ENCODE peak calls at places on chromosomes 4 and X, in five cellular contexts. N is mesenchymal stem cell; U is CD8-positive, alpha-beta memory T cell; F is upper lobe of left lung; M is heart right ventricle. H is an unnamed sample.

GRCh38 chr4:96295143-96295763 is 455.4 kb downstream of the PDHA2 start:
- DNase-seq in U (no peak), N (no peak), M (no peak), F (no peak), H (no peak)

GRCh38 chr4:1812720-1813119 is 19.6 kb downstream of the FGFR3 start:
- DNase-seq in M (no peak), F (peak), U (no peak), N (no peak), H (no peak)

GRCh38 chrX:44914532-44915198 is 41.7 kb downstream of the KDM6A start:
- DNase-seq in U (no peak), F (no peak), M (no peak), N (peak), H (no peak)

GRCh38 chrX:42696551-42697129 is 81.3 kb downstream of the PPP1R2C start:
- DNase-seq in M (no peak), F (no peak), N (no peak), U (no peak), H (no peak)

GRCh38 chr4:7933631-7934510 is 5.8 kb downstream of the AFAP1 start:
- DNase-seq in N (peak), U (no peak), F (no peak), M (no peak), H (no peak)

GRCh38 chrX:13287816-13288215 is 32.0 kb downstream of the ATXN3L start:
- DNase-seq in U (no peak), M (no peak), F (no peak), N (peak), H (no peak)

GRCh38 chr4:74716436-74716765 is 77.9 kb downstream of the BTC start:
- DNase-seq in M (no peak), U (no peak), F (no peak), N (no peak), H (no peak)

GRCh38 chr4:141047228-141047884 is 85.9 kb downstream of the RNF150 start:
- DNase-seq in M (no peak), F (no peak), U (no peak), N (peak), H (no peak)

GRCh38 chr4:151644625-151645024 is 116.2 kb downstream of the GATB start:
- DNase-seq in F (no peak), M (no peak), U (no peak), N (peak), H (no peak)

GRCh38 chrX:109760241-109760921 is 27.3 kb upstream of the ACSL4 start:
- DNase-seq in F (no peak), M (no peak), U (no peak), N (no peak), H (no peak)

GRCh38 chr4:140726776-140727500 is 29.2 kb downstream of the TBC1D9 start:
- DNase-seq in M (no peak), U (no peak), N (no peak), F (no peak), H (no peak)

GRCh38 chrX:12767856-12768255 is 23.4 kb upstream of the PRPS2 start:
- DNase-seq in M (no peak), F (no peak), N (no peak), U (no peak), H (no peak)

GRCh38 chr4:151641167-151641566 is 119.6 kb downstream of the GATB start:
- DNase-seq in U (no peak), F (no peak), N (peak), M (no peak), H (peak)

GRCh38 chrX:47358387-47359065 is 11.9 kb upstream of the ZNF157 start:
- DNase-seq in U (no peak), F (no peak), M (no peak), N (no peak), H (no peak)

GRCh38 chrX:154981116-154981411 is 41.5 kb downstream of the F8 start:
- DNase-seq in M (no peak), N (no peak), F (no peak), U (no peak), H (no peak)

GRCh38 chr4:41561241-41561640 is 23.3 kb downstream of the LIMCH1 start:
- DNase-seq in N (no peak), U (no peak), F (no peak), M (no peak), H (no peak)

GRCh38 chr4:177308842-177309524 is 691 bp upstream of the NEIL3 start:
- DNase-seq in M (no peak), U (no peak), N (no peak), F (no peak), H (no peak)
- H3K27ac ChIP-seq in M (no peak), U (peak), N (peak), F (peak), H (no peak)

GRCh38 chr4:6281436-6282144 is 11.9 kb downstream of the WFS1 start:
- DNase-seq in F (no peak), U (no peak), M (peak), N (no peak), H (no peak)
- H3K27ac ChIP-seq in F (peak), U (no peak), M (peak), N (no peak), H (no peak)

GRCh38 chr4:16967722-16968121 is 69.3 kb upstream of the LDB2 start:
- DNase-seq in M (peak), N (no peak), U (no peak), F (no peak), H (no peak)

DNA sequence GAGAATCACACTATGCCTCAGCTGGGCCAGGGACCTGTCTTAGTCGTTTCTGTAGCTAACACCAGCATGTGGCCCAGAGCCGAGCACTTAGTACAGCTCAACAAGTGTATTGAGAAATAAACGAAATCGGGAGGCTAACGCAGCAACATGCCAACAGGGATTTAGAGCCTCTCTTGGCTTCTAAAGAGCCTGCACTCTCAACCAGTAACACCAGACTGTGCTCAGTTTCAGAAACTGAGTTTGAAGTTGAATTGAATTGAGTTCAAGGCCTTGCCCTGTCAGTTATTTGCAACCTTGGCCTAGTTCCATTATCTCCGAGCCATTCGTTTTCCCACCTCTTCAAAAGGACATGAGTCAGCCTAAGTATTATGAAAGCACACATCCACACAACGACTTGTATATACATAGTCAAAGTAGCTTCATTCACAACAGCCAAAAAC is 71.3 kb upstream of the LDB2 start:
- DNase-seq in F (no peak), U (no peak), M (no peak), N (peak), H (no peak)
- H3K27ac ChIP-seq in F (no peak), U (no peak), M (no peak), N (no peak), H (no peak)

DNA sequence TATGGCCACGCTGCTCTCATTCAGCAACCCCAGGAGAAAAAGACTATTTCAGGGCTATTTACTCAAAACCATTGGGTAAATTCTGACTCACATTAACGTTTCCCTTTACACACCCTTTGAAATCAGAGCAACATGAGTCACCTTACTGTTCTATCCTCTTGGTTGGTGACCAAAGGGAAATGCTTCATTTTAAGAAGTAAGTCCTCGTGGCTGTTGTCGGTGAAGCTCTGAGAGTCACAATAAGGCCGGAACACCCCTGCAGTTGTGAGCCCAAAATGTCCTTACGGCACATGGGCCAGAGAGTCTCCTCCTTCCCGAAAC is 56.3 kb upstream of the SPRY1 start:
- DNase-seq in F (no peak), N (peak), M (no peak), U (no peak), H (peak)
- H3K27ac ChIP-seq in F (no peak), N (no peak), M (peak), U (no peak), H (peak)

DNA sequence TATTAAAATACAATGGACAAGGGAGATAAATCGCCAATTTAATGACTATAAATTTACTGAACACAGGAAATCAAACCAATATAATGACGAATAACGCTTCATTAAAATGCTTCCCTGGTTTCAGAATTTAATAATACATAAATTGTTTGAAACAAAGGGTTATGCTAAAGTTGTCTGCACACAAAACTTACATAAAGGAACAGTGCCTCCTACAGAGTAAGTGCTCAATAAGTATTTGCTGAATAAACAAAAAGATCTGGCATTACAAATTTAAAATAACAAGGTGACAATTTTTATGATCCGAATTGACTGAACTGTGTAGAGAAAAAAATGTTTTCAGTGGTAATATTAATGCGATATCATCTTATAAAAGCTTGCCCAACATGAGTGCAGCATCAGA is 69.6 kb downstream of the NOCT start:
- DNase-seq in U (no peak), F (no peak), M (no peak), N (peak), H (no peak)
- H3K27ac ChIP-seq in U (peak), F (peak), M (peak), N (no peak), H (peak)

DNA sequence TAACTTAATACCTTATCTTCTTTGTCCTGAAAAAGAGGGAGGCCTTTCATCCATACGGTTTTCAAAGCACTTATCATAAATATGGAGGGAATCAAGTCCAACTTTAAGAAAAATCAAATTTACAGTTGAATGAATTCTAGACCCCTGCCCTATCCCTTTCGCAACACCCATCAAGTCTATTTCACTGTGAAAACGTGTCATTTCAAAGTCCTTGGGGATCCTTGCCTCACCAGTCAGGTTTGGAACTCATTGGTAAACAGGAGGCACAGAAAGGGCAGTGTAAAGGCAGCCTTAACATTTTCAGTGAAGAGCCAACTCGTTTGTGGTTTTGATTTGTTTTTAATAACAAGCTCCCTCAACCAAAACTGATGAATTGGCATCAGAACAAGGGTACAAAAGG is 66.5 kb downstream of the AMOT start:
- DNase-seq in F (no peak), N (no peak), U (no peak), M (no peak), H (no peak)
- H3K27ac ChIP-seq in F (no peak), N (no peak), U (no peak), M (no peak), H (no peak)

DNA sequence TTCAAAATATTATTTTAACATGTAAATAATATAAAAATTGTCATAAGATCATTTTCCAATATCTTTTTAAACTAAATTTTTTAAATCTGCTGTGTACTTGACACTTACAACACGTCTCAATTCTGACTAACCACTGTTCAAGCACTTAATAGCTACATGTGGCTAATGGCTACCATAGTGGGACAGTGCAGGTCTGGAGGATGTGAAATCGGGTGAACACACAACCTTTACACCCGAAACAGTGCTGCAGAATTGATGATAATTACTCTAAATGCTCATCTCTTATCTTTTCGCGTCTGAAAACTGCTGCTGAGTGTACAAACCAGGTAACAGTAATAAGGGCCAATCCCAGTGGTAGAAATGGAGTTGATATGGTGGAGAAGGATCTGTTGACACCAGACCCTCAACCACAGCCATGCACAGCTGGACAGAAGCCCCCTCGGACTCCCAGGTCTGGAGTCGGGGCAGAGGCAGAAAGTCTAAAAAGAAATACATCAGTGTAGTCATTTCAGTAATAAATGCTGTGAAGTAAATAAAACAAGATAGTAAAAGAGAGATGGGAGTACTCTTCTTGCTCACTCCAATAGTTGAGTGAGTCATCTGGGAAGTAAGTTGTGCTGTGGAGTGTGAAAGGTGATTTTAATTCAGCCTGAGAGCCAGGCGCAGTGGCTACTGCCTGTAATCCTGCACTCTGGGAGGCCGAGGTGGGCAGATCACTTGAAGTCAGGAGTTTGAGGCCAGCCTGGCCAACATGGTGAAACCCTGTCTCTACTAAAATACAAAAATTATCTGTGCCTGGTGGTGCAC is 150.0 kb downstream of the CBR4 start:
- DNase-seq in U (no peak), F (no peak), M (no peak), N (no peak), H (no peak)
- H3K27ac ChIP-seq in U (no peak), F (peak), M (peak), N (peak), H (peak)

GRCh38 chr4:70945452-70946055 is 43.4 kb downstream of the MOB1B start:
- DNase-seq in F (no peak), U (no peak), N (peak), M (no peak), H (no peak)

GRCh38 chr4:70946944-70947343 is 44.8 kb downstream of the MOB1B start:
- DNase-seq in N (no peak), M (no peak), U (no peak), F (no peak), H (no peak)

GRCh38 chr4:70945046-70945445 is 42.9 kb downstream of the MOB1B start:
- DNase-seq in N (peak), U (no peak), F (no peak), M (no peak), H (no peak)

GRCh38 chr4:70940134-70940533 is 38.0 kb downstream of the MOB1B start:
- DNase-seq in F (no peak), U (no peak), M (no peak), N (no peak), H (no peak)

DNA sequence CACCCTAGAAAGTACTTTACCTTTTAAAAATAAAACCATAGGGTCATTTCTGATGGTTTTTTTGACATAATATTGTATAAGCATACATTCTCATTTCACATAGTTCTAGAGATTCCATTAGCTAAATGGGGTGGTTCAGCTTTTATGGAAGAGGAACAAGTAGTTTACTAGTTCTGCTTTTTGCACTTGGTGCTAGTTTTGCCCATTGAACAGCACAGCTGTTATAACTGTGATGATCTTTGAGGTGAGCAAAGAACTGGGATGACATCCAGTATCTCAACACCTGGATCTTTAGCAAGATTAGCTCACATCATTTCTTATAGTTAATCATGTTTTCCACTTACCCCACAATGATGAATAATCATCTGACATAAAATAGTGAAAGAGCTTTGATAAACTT is 40.9 kb downstream of the MOB1B start:
- DNase-seq in F (no peak), U (no peak), N (no peak), M (no peak), H (no peak)
- H3K27ac ChIP-seq in F (no peak), U (no peak), N (no peak), M (no peak), H (no peak)

H was measured in epithelial cell of prostate.